ENCODE peak calls at places on chromosomes 12 and 14, in five cellular contexts. One of them, this sample, is unnamed.

GRCh38 chr14:91387996-91388395 is 29.6 kb downstream of the CCDC88C start:
- DNase-seq in A549: no peak
- DNase-seq in GM12878: no peak
- DNase-seq in HepG2: no peak
- DNase-seq in NB4: no peak
- DNase-seq in this sample: no peak

GRCh38 chr14:61420326-61420725 is 98.9 kb downstream of the PRKCH start:
- DNase-seq in A549: peak; percentile 12
- DNase-seq in GM12878: no peak
- DNase-seq in HepG2: no peak
- DNase-seq in NB4: no peak
- DNase-seq in this sample: peak; percentile 43

GRCh38 chr12:109193896-109194295 is 77.5 kb downstream of the ACACB start:
- DNase-seq in A549: no peak
- DNase-seq in GM12878: no peak
- DNase-seq in HepG2: no peak
- DNase-seq in NB4: no peak
- DNase-seq in this sample: no peak

GRCh38 chr14:23181453-23181852 is 2.0 kb downstream of the SLC7A8 start:
- DNase-seq in A549: no peak
- DNase-seq in GM12878: no peak
- DNase-seq in HepG2: no peak
- DNase-seq in NB4: no peak
- DNase-seq in this sample: no peak

GRCh38 chr12:27226319-27226984 is 17.6 kb upstream of the STK38L start:
- DNase-seq in A549: no peak
- DNase-seq in GM12878: no peak
- DNase-seq in HepG2: peak; percentile 15
- DNase-seq in NB4: no peak
- DNase-seq in this sample: peak; percentile 18

GRCh38 chr12:51197736-51198567 is 19.9 kb downstream of the POU6F1 start:
- DNase-seq in A549: no peak
- DNase-seq in GM12878: no peak
- DNase-seq in HepG2: no peak
- DNase-seq in NB4: no peak
- DNase-seq in this sample: no peak

GRCh38 chr12:127191124-127191523 is 1075.8 kb upstream of the TMEM132C start:
- DNase-seq in A549: no peak
- DNase-seq in GM12878: no peak
- DNase-seq in HepG2: no peak
- DNase-seq in NB4: no peak
- DNase-seq in this sample: no peak

GRCh38 chr12:41205070-41205715 is 17.1 kb downstream of the PDZRN4 start:
- DNase-seq in A549: no peak
- DNase-seq in GM12878: no peak
- DNase-seq in HepG2: no peak
- DNase-seq in NB4: no peak
- DNase-seq in this sample: peak; percentile 5

GRCh38 chr14:74648643-74649042 is 36.6 kb upstream of the LTBP2 start:
- DNase-seq in A549: no peak
- DNase-seq in GM12878: no peak
- DNase-seq in HepG2: no peak
- DNase-seq in NB4: no peak
- DNase-seq in this sample: no peak

GRCh38 chr14:77024171-77024627 is 4.3 kb downstream of the IRF2BPL start:
- DNase-seq in A549: peak; percentile 80
- DNase-seq in GM12878: no peak
- DNase-seq in HepG2: peak; percentile 66
- DNase-seq in NB4: no peak
- DNase-seq in this sample: no peak

GRCh38 chr14:105148604-105149145 is 19.9 kb downstream of the JAG2 start:
- DNase-seq in A549: no peak
- DNase-seq in GM12878: no peak
- DNase-seq in HepG2: no peak
- DNase-seq in NB4: no peak
- DNase-seq in this sample: no peak

GRCh38 chr12:113555226-113555625 is 83.6 kb upstream of the LHX5 start:
- DNase-seq in A549: no peak
- DNase-seq in GM12878: no peak
- DNase-seq in HepG2: no peak
- DNase-seq in NB4: no peak
- DNase-seq in this sample: no peak

GRCh38 chr12:96155781-96156180 is 38.4 kb upstream of the ELK3 start:
- DNase-seq in A549: no peak
- DNase-seq in GM12878: no peak
- DNase-seq in HepG2: no peak
- DNase-seq in NB4: no peak
- DNase-seq in this sample: no peak

GRCh38 chr12:93514853-93515252 is 47.5 kb downstream of the MRPL42 start:
- DNase-seq in A549: no peak
- DNase-seq in GM12878: no peak
- DNase-seq in HepG2: no peak
- DNase-seq in NB4: no peak
- DNase-seq in this sample: no peak

GRCh38 chr14:73634333-73634833 is 10.4 kb upstream of the DNAL1 start:
- DNase-seq in A549: no peak
- DNase-seq in GM12878: no peak
- DNase-seq in HepG2: no peak
- DNase-seq in NB4: no peak
- DNase-seq in this sample: peak; percentile 29

GRCh38 chr14:101248840-101249675 is 312.2 kb upstream of the DIO3 start:
- DNase-seq in A549: no peak
- DNase-seq in GM12878: no peak
- DNase-seq in HepG2: no peak
- DNase-seq in NB4: no peak
- DNase-seq in this sample: no peak

GRCh38 chr12:108589028-108589839 is 8.7 kb downstream of the TMEM119 start:
- DNase-seq in A549: no peak
- DNase-seq in GM12878: no peak
- DNase-seq in HepG2: no peak
- DNase-seq in NB4: peak; percentile 36
- DNase-seq in this sample: no peak

GRCh38 chr14:35441160-35441559 is 36.6 kb upstream of the NFKBIA start:
- DNase-seq in A549: no peak
- DNase-seq in GM12878: no peak
- DNase-seq in HepG2: no peak
- DNase-seq in NB4: no peak
- DNase-seq in this sample: no peak

GRCh38 chr12:15243102-15243501 is 21.9 kb upstream of the RERG start:
- DNase-seq in A549: no peak
- DNase-seq in GM12878: no peak
- DNase-seq in HepG2: no peak
- DNase-seq in NB4: no peak
- DNase-seq in this sample: no peak

GRCh38 chr12:48890657-48891418 is 25.2 kb upstream of the RND1 start:
- DNase-seq in A549: peak; percentile 80
- DNase-seq in GM12878: no peak
- DNase-seq in HepG2: peak; percentile 48
- DNase-seq in NB4: peak; percentile 76
- DNase-seq in this sample: peak; percentile 76

GRCh38 chr12:109597414-109597794 is 23.8 kb downstream of the MVK start:
- DNase-seq in A549: no peak
- DNase-seq in GM12878: no peak
- DNase-seq in HepG2: no peak
- DNase-seq in NB4: no peak
- DNase-seq in this sample: no peak

GRCh38 chr14:103232338-103232808 is 101.7 kb upstream of the EIF5 start:
- DNase-seq in A549: peak; percentile 47
- DNase-seq in GM12878: no peak
- DNase-seq in HepG2: no peak
- DNase-seq in NB4: no peak
- DNase-seq in this sample: no peak

GRCh38 chr12:124518051-124518932 is 49.1 kb downstream of the NCOR2 start:
- DNase-seq in A549: peak; percentile 98
- DNase-seq in GM12878: no peak
- DNase-seq in HepG2: peak; percentile 93
- DNase-seq in NB4: no peak
- DNase-seq in this sample: peak; percentile 99
- TF ChIP-seq MYC in A549: no peak
- TF ChIP-seq MYC in GM12878: no peak
- TF ChIP-seq MYC in HepG2: peak; percentile 48
- TF ChIP-seq MYC in NB4: no peak
- TF ChIP-seq MYC in this sample: no peak

GRCh38 chr12:115470526-115470925 is 786.6 kb upstream of the TBX3 start:
- DNase-seq in A549: no peak
- DNase-seq in GM12878: no peak
- DNase-seq in HepG2: no peak
- DNase-seq in NB4: no peak
- DNase-seq in this sample: no peak

GRCh38 chr12:115472852-115473251 is 788.9 kb upstream of the TBX3 start:
- DNase-seq in A549: no peak
- DNase-seq in GM12878: no peak
- DNase-seq in HepG2: no peak
- DNase-seq in NB4: no peak
- DNase-seq in this sample: no peak

GRCh38 chr12:115470977-115471376 is 787.0 kb upstream of the TBX3 start:
- DNase-seq in A549: no peak
- DNase-seq in GM12878: no peak
- DNase-seq in HepG2: no peak
- DNase-seq in NB4: no peak
- DNase-seq in this sample: no peak

GRCh38 chr12:115474525-115475353 is 790.8 kb upstream of the TBX3 start:
- DNase-seq in A549: no peak
- DNase-seq in GM12878: no peak
- DNase-seq in HepG2: no peak
- DNase-seq in NB4: no peak
- DNase-seq in this sample: no peak

DNA sequence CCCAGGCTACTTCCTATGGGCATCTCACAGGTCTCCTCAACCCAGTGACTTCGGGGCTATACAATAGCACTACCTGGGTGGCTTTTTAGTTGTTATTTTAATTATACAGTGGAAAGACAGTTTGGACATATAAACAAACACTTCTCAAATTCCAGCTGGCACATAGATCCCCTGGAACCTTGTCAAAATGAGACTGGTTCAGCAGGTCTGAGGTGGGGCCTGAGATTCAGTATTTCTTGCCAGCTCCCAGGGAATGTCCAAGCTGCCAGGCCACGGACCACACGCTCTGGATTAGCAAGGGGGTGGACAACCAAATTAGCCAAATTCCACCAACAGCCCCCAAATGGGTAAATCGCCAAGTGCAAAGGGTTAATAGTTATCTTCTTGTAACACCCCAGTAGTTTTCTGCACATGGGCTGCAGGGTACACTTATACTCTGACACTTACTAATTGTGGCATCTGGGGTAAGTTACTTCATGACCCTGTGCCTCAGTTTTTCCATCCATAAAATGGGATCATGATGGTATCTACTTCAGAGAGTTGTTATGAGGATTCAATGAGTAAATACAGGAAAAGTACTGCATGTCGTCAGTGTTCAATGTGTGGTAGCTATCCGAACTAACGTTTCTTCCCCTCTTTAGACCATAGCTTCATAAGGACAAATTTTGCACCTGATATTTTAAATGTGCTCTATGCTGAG is 789.4 kb upstream of the TBX3 start:
- DNase-seq in A549: no peak
- DNase-seq in GM12878: no peak
- DNase-seq in HepG2: no peak
- DNase-seq in NB4: no peak
- DNase-seq in this sample: no peak
- TF ChIP-seq POLR2A in A549: no peak
- TF ChIP-seq POLR2A in GM12878: no peak
- TF ChIP-seq POLR2A in HepG2: no peak
- TF ChIP-seq POLR2A in NB4: no peak
- TF ChIP-seq POLR2A in this sample: no peak

GRCh38 chr12:124454352-124454725 is 113.1 kb downstream of the NCOR2 start:
- DNase-seq in A549: no peak
- DNase-seq in GM12878: no peak
- DNase-seq in HepG2: no peak
- DNase-seq in NB4: no peak
- DNase-seq in this sample: no peak

GRCh38 chr12:124453419-124454351 is 113.7 kb downstream of the NCOR2 start:
- DNase-seq in A549: peak; percentile 69
- DNase-seq in GM12878: peak; percentile 72
- DNase-seq in HepG2: no peak
- DNase-seq in NB4: peak; percentile 99
- DNase-seq in this sample: peak; percentile 80

GRCh38 chr12:124456133-124456651 is 111.2 kb downstream of the NCOR2 start:
- DNase-seq in A549: no peak
- DNase-seq in GM12878: no peak
- DNase-seq in HepG2: no peak
- DNase-seq in NB4: no peak
- DNase-seq in this sample: no peak

GRCh38 chr12:124455336-124455735 is 112.1 kb downstream of the NCOR2 start:
- DNase-seq in A549: no peak
- DNase-seq in GM12878: no peak
- DNase-seq in HepG2: no peak
- DNase-seq in NB4: no peak
- DNase-seq in this sample: no peak

GRCh38 chr12:124454735-124455134 is 112.7 kb downstream of the NCOR2 start:
- DNase-seq in A549: no peak
- DNase-seq in GM12878: no peak
- DNase-seq in HepG2: no peak
- DNase-seq in NB4: no peak
- DNase-seq in this sample: no peak
- TF ChIP-seq MYC in A549: no peak
- TF ChIP-seq MYC in GM12878: no peak
- TF ChIP-seq MYC in HepG2: no peak
- TF ChIP-seq MYC in NB4: no peak
- TF ChIP-seq MYC in this sample: no peak

GRCh38 chr12:76026643-76027063 is 4.9 kb downstream of the PHLDA1 start:
- DNase-seq in A549: peak; percentile 71
- DNase-seq in GM12878: no peak
- DNase-seq in HepG2: peak; percentile 61
- DNase-seq in NB4: no peak
- DNase-seq in this sample: peak; percentile 90
- TF ChIP-seq POLR2A in A549: no peak
- TF ChIP-seq POLR2A in GM12878: no peak
- TF ChIP-seq POLR2A in HepG2: peak; percentile 68
- TF ChIP-seq POLR2A in NB4: no peak
- TF ChIP-seq POLR2A in this sample: peak; percentile 76

GRCh38 chr14:99264691-99265090 is 7.3 kb downstream of the BCL11B start:
- DNase-seq in A549: no peak
- DNase-seq in GM12878: no peak
- DNase-seq in HepG2: no peak
- DNase-seq in NB4: no peak
- DNase-seq in this sample: no peak
- TF ChIP-seq MYC in A549: no peak
- TF ChIP-seq MYC in GM12878: no peak
- TF ChIP-seq MYC in HepG2: no peak
- TF ChIP-seq MYC in NB4: no peak
- TF ChIP-seq MYC in this sample: no peak

GRCh38 chr12:101697197-101697929 is at the start of gene CHPT1:
- DNase-seq in A549: peak; percentile 58
- DNase-seq in GM12878: no peak
- DNase-seq in HepG2: peak; percentile 81
- DNase-seq in NB4: peak; percentile 98
- DNase-seq in this sample: peak; percentile 50
- TF ChIP-seq POLR2A in A549: peak; percentile 80
- TF ChIP-seq POLR2A in GM12878: peak; percentile 64
- TF ChIP-seq POLR2A in HepG2: peak; percentile 73
- TF ChIP-seq POLR2A in NB4: peak; percentile 78
- TF ChIP-seq POLR2A in this sample: no peak

This sample was measured in endothelial cell of umbilical vein.